ENCODE peak calls at places on chromosomes 6 and 20, in ten cellular contexts. K is H9, M is tibial nerve, U is cardiac muscle cell, R is GM12865, W is mammary epithelial cell, H is GM13977, J is mucosa of descending colon, N is fibroblast of lung, L is HFFc6. B is an unnamed sample.

GRCh38 chr6:2958331-2958711 is 13.0 kb downstream of the SERPINB6 start:
- DNase-seq in M (no peak), R (no peak), N (no peak), J (no peak), U (no peak), L (no peak), W (no peak), K (no peak), H (no peak), B (no peak)

GRCh38 chr6:150534514-150534913 is 65.2 kb upstream of the PLEKHG1 start:
- DNase-seq in R (no peak), W (no peak), M (no peak), H (no peak), K (no peak), U (no peak), N (no peak), J (no peak), L (no peak), B (no peak)

GRCh38 chr6:36660771-36661471 is 17.6 kb upstream of the CDKN1A start:
- DNase-seq in R (no peak), N (peak; percentile 60), L (no peak), W (no peak), H (no peak), U (peak; percentile 61), J (peak; percentile 72), K (peak; percentile 88), M (no peak), B (no peak)

GRCh38 chr6:123380257-123380656 is 256.5 kb downstream of the TRDN start:
- DNase-seq in J (no peak), M (no peak), R (peak; percentile 6), H (no peak), L (no peak), K (no peak), U (peak; percentile 5), N (peak; percentile 39), W (peak; percentile 14), B (no peak)

GRCh38 chr6:138477913-138478539 is 21.3 kb downstream of the NHSL1 start:
- DNase-seq in N (no peak), R (no peak), M (no peak), H (no peak), U (no peak), K (no peak), J (peak; percentile 46), W (no peak), L (peak; percentile 7), B (no peak)

GRCh38 chr6:163501022-163501421 is 86.5 kb downstream of the QKI start:
- DNase-seq in U (no peak), M (no peak), H (no peak), K (no peak), N (no peak), R (no peak), W (no peak), L (no peak), J (no peak), B (no peak)

GRCh38 chr6:5763871-5764270 is 242.9 kb downstream of the NRN1 start:
- DNase-seq in H (peak; percentile 35), W (no peak), U (peak; percentile 13), R (no peak), M (no peak), N (no peak), L (no peak), K (no peak), J (no peak), B (peak; percentile 36)

GRCh38 chr6:33609444-33610034 is 11.6 kb upstream of the ITPR3 start:
- DNase-seq in H (no peak), M (no peak), R (no peak), L (peak; percentile 84), N (peak; percentile 65), J (no peak), U (peak; percentile 55), W (peak; percentile 38), K (no peak), B (no peak)

GRCh38 chr6:166678426-166678825 is 51.4 kb upstream of the RPS6KA2 start:
- DNase-seq in M (no peak), R (no peak), W (no peak), H (no peak), U (peak; percentile 39), N (peak; percentile 31), K (no peak), L (peak; percentile 36), J (peak; percentile 17), B (no peak)

GRCh38 chr6:125984311-125984710 is 2.0 kb upstream of the TRMT11 start:
- DNase-seq in W (no peak), N (peak; percentile 63), L (peak; percentile 66), M (no peak), U (peak; percentile 46), R (no peak), H (no peak), J (no peak), K (no peak), B (no peak)

GRCh38 chr20:6769953-6770831 is 2.7 kb downstream of the BMP2 start:
- DNase-seq in U (peak; percentile 64), N (peak; percentile 43), L (no peak), K (peak; percentile 65), W (no peak), R (no peak), J (peak; percentile 71), H (no peak), M (peak; percentile 11), B (peak; percentile 17)

GRCh38 chr20:11181964-11182363 is 508.2 kb upstream of the JAG1 start:
- DNase-seq in M (no peak), J (no peak), R (no peak), N (no peak), K (no peak), H (no peak), L (no peak), W (no peak), U (no peak), B (no peak)
- TF ChIP-seq CTCF in M (no peak), J (no peak), R (no peak), N (no peak), K (peak; percentile 22), H (no peak), L (no peak), W (peak; percentile 14), U (no peak), B (no peak)

GRCh38 chr6:20718705-20719653 is 184.7 kb downstream of the CDKAL1 start:
- DNase-seq in N (no peak), L (no peak), K (no peak), J (no peak), R (no peak), U (no peak), M (no peak), H (no peak), W (no peak), B (no peak)
- TF ChIP-seq CTCF in N (no peak), L (no peak), K (no peak), J (no peak), R (no peak), U (no peak), M (no peak), H (no peak), W (no peak), B (no peak)

GRCh38 chr6:108840919-108841318 is 7.3 kb upstream of the ARMC2 start:
- DNase-seq in H (no peak), M (no peak), L (no peak), U (no peak), K (no peak), J (no peak), N (no peak), W (no peak), R (no peak), B (no peak)

GRCh38 chr6:108839068-108839467 is 9.2 kb upstream of the ARMC2 start:
- DNase-seq in K (peak; percentile 47), H (no peak), J (no peak), R (no peak), M (no peak), N (no peak), U (no peak), W (no peak), L (no peak), B (no peak)

GRCh38 chr6:108837236-108837971 is 10.8 kb upstream of the ARMC2 start:
- DNase-seq in L (no peak), W (peak; percentile 14), M (no peak), H (no peak), N (peak; percentile 39), U (no peak), K (no peak), R (no peak), J (no peak), B (no peak)

GRCh38 chr6:108836061-108836460 is 12.2 kb upstream of the ARMC2 start:
- DNase-seq in K (no peak), W (no peak), J (no peak), U (no peak), H (no peak), R (no peak), N (no peak), M (no peak), L (no peak), B (no peak)

GRCh38 chr6:108838101-108838717 is 10.0 kb upstream of the ARMC2 start:
- DNase-seq in K (peak; percentile 95), J (no peak), W (no peak), R (no peak), U (peak; percentile 19), L (no peak), H (no peak), M (no peak), N (peak; percentile 14), B (no peak)
- TF ChIP-seq CTCF in K (peak; percentile 66), J (no peak), W (peak; percentile 12), R (no peak), U (no peak), L (peak; percentile 8), H (no peak), M (no peak), N (peak; percentile 23), B (no peak)

GRCh38 chr6:10259676-10260075 is 155.2 kb downstream of the TFAP2A start:
- DNase-seq in H (no peak), K (no peak), W (no peak), N (no peak), R (no peak), L (peak; percentile 20), U (no peak), J (no peak), M (no peak), B (no peak)

GRCh38 chr6:10250655-10251220 is 164.1 kb downstream of the TFAP2A start:
- DNase-seq in N (no peak), R (no peak), W (no peak), U (no peak), L (no peak), M (no peak), J (no peak), H (no peak), K (no peak), B (no peak)

GRCh38 chr6:10258341-10258740 is 156.5 kb downstream of the TFAP2A start:
- DNase-seq in W (no peak), R (no peak), M (no peak), J (no peak), N (no peak), U (no peak), H (no peak), K (no peak), L (no peak), B (no peak)

DNA sequence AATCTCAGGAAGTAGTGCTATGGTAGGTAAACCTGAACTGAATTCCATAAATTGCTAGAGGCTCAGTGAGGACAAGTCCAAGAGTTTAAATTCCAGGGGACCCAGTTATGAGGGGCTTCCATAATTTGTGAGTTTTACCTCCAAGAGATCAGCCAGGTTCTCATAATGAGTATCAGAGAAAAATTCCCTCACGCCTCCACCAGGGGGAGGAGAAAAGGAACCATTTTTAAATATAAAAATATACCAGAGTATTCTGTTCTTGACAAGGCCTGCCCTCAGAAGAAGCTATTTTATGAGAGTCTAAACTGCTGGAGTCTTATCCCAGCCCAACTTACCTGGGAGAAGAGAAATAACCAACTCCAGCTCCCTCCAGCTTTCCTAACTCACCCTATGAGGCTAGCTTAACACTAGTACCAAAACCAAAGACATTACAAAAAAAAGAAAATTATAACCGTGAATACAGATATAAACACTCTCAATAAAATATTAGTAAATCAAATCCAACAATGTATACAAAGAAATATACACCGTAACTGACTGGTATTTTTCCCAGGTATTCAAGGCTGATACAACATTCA is 158.7 kb downstream of the TFAP2A start:
- DNase-seq in H (peak; percentile 11), K (no peak), L (no peak), R (peak; percentile 30), W (no peak), J (peak; percentile 33), N (no peak), U (no peak), M (no peak), B (peak; percentile 15)
- TF ChIP-seq CTCF in H (peak; percentile 49), K (peak; percentile 78), L (peak; percentile 86), R (peak; percentile 43), W (peak; percentile 37), J (no peak), N (peak; percentile 24), U (peak; percentile 19), M (no peak), B (no peak)